ENCODE peak calls at places on chromosomes 5 and 9, in seven cellular contexts. Y, K, P, L, G, O and S are unnamed samples.

GRCh38 chr9:109906766-109907382 is 126.9 kb downstream of the PALM2AKAP2 start:
- DNase-seq in Y (no peak), O (no peak), G (no peak), P (no peak), L (no peak), K (no peak), S (no peak)

GRCh38 chr9:130166399-130166798 is 5.8 kb upstream of the NCS1 start:
- DNase-seq in K (no peak), Y (no peak), O (no peak), G (no peak), L (no peak), P (no peak), S (no peak)

GRCh38 chr5:13510616-13511015 is 433.9 kb downstream of the DNAH5 start:
- DNase-seq in Y (no peak), G (no peak), P (peak), K (no peak), L (no peak), O (no peak), S (no peak)

GRCh38 chr5:169216864-169217263 is 84.1 kb downstream of the SLIT3 start:
- DNase-seq in G (no peak), O (no peak), K (no peak), L (no peak), Y (no peak), P (no peak), S (no peak)

GRCh38 chr5:178279026-178279722 is 46.6 kb upstream of the PHYKPL start:
- DNase-seq in Y (no peak), L (no peak), P (no peak), O (no peak), K (no peak), G (no peak), S (no peak)

GRCh38 chr9:99762470-99762869 is 59.2 kb upstream of the NR4A3 start:
- DNase-seq in O (no peak), Y (no peak), G (no peak), K (no peak), P (no peak), L (no peak), S (no peak)

GRCh38 chr5:125559296-125559695 is 812.9 kb upstream of the ZNF608 start:
- DNase-seq in O (no peak), L (no peak), K (peak), P (peak), Y (no peak), G (no peak), S (no peak)

GRCh38 chr9:133264235-133264764 is 10.7 kb downstream of the ABO start:
- DNase-seq in G (no peak), O (no peak), K (no peak), Y (no peak), L (no peak), P (no peak), S (no peak)

GRCh38 chr5:97412959-97413358 is 229.9 kb upstream of the RIOK2 start:
- DNase-seq in P (no peak), L (no peak), O (no peak), K (no peak), Y (no peak), G (no peak), S (no peak)

GRCh38 chr5:123874600-123875201 is 362.7 kb downstream of the CSNK1G3 start:
- DNase-seq in K (peak), P (no peak), O (no peak), Y (no peak), L (no peak), G (no peak), S (no peak)

GRCh38 chr5:171288066-171288465 is 21.0 kb upstream of the TLX3 start:
- DNase-seq in P (no peak), G (no peak), L (no peak), Y (no peak), O (no peak), K (no peak), S (no peak)

GRCh38 chr9:131394464-131395026 is 659 bp downstream of the PRRC2B start:
- DNase-seq in K (no peak), G (peak), P (no peak), Y (peak), O (peak), L (peak), S (no peak)

GRCh38 chr5:154179846-154180710 is 10.5 kb upstream of the GALNT10 start:
- DNase-seq in P (peak), O (no peak), Y (peak), K (peak), G (no peak), L (no peak), S (no peak)

GRCh38 chr5:72955768-72956323 is at the start of gene FCHO2:
- DNase-seq in L (peak), K (peak), P (peak), G (peak), Y (peak), O (peak), S (peak)

GRCh38 chr5:149271717-149272558 is at the start of gene AFAP1L1:
- DNase-seq in K (no peak), P (peak), O (peak), Y (no peak), G (no peak), L (peak), S (peak)

GRCh38 chr9:118959366-118959765 is 409.9 kb downstream of the BRINP1 start:
- DNase-seq in P (no peak), O (no peak), K (no peak), G (no peak), Y (no peak), L (no peak), S (no peak)

GRCh38 chr9:118962426-118962825 is 406.8 kb downstream of the BRINP1 start:
- DNase-seq in K (no peak), Y (no peak), L (no peak), O (no peak), G (no peak), P (no peak), S (no peak)

GRCh38 chr9:118961857-118962256 is 407.4 kb downstream of the BRINP1 start:
- DNase-seq in K (no peak), P (peak), O (no peak), L (no peak), G (no peak), Y (no peak), S (no peak)

GRCh38 chr9:118954822-118955221 is 414.4 kb downstream of the BRINP1 start:
- DNase-seq in L (no peak), O (no peak), G (no peak), P (no peak), Y (no peak), K (no peak), S (no peak)

GRCh38 chr9:118957585-118957984 is 411.6 kb downstream of the BRINP1 start:
- DNase-seq in L (no peak), P (no peak), Y (no peak), K (no peak), G (no peak), O (no peak), S (no peak)
- H3K27ac ChIP-seq in L (no peak), P (no peak), Y (no peak), K (no peak), G (no peak), O (no peak), S (no peak)

GRCh38 chr9:134663753-134664415 is 22.3 kb downstream of the COL5A1 start:
- DNase-seq in Y (no peak), G (no peak), O (no peak), P (no peak), K (no peak), L (no peak), S (no peak)

GRCh38 chr9:134661791-134662142 is 20.2 kb downstream of the COL5A1 start:
- DNase-seq in Y (no peak), P (peak), K (peak), L (no peak), G (no peak), O (peak), S (no peak)

GRCh38 chr9:134661299-134661698 is 19.7 kb downstream of the COL5A1 start:
- DNase-seq in O (no peak), P (no peak), L (no peak), K (no peak), G (no peak), Y (no peak), S (no peak)

GRCh38 chr9:134663084-134663483 is 21.5 kb downstream of the COL5A1 start:
- DNase-seq in L (no peak), G (no peak), O (no peak), K (no peak), Y (no peak), P (no peak), S (no peak)

DNA sequence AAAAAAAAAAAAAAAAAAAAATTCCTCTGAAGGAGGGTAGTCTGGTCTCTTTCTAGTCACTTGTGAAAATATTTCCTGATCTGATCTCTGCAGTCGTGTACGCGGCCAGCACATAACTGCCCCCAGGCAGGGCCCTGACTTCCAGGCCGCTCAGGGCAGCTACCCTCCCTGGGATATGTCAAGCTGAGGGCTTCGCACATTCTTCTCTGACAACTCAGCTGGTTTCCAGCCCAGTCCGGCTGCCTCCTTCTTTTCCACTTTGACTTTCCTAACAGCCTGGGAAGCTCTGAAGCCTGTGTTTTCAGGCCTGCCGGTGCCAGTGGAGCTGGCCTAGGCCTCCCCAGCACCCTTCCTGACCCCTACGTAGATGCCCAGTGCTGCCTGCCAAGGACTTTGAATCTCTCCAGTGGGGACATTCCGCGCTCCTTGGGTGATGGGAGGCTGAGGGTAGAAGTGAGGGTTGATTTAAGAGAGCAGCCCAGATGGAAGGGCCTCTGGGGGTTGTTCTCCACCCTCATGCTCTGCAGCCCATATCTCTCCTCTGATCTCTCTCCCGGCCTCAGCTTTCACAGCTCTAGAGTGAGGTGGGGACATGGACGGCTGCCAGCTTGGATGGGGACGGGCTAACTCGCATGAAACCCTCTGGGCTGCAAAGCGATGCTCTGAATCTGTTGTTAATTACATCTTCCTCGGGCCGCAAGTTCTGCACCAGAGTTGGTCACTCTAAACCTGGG is 20.7 kb downstream of the COL5A1 start:
- DNase-seq in Y (no peak), L (no peak), P (peak), K (peak), O (peak), G (no peak), S (no peak)
- H3K27ac ChIP-seq in Y (no peak), L (peak), P (no peak), K (peak), O (peak), G (no peak), S (no peak)

GRCh38 chr9:91817493-91818225 is 132.4 kb downstream of the ROR2 start:
- DNase-seq in P (no peak), Y (no peak), G (no peak), K (peak), O (no peak), L (no peak), S (no peak)

GRCh38 chr9:91818226-91818587 is 131.8 kb downstream of the ROR2 start:
- DNase-seq in P (no peak), G (no peak), K (no peak), L (no peak), Y (no peak), O (no peak), S (no peak)

GRCh38 chr9:91820126-91820750 is 129.8 kb downstream of the ROR2 start:
- DNase-seq in P (no peak), L (no peak), O (no peak), Y (no peak), G (no peak), K (no peak), S (no peak)

GRCh38 chr9:91817106-91817492 is 132.9 kb downstream of the ROR2 start:
- DNase-seq in L (no peak), P (no peak), G (no peak), O (no peak), K (no peak), Y (no peak), S (no peak)

GRCh38 chr9:91818647-91819403 is 131.2 kb downstream of the ROR2 start:
- DNase-seq in G (no peak), L (no peak), Y (no peak), O (no peak), K (no peak), P (no peak), S (no peak)
- H3K27ac ChIP-seq in G (no peak), L (no peak), Y (no peak), O (no peak), K (no peak), P (no peak), S (no peak)

DNA sequence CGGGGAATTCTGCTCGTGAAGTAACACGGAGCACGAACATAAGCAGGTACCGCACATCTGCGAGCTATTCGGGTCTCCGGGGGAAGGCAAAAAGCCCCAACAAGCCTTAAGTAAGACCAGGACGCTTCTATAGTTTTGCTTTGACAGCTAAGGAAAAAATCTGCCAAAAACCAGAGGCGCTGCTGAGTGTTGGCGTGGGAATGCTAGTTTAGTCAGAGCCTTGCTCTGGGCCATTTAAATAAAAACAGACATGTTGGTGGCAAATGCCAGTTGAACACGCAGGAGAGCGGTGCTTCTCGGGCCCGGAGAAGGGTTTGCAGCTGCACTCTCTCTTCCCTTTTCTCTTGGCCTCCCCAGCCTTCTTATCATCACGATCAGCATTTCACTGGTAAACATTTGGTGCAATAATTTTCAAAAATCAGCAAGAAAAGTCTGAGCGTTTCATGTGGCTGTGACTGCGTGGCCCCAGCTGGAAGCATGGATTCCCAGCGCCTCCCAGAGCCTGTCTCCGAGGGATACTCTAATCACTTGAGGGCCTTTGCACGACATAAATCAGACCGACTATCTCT is 6.4 kb upstream of the NOTCH1 start:
- DNase-seq in G (no peak), L (no peak), Y (no peak), O (peak), P (peak), K (peak), S (no peak)
- H3K27ac ChIP-seq in G (peak), L (peak), Y (no peak), O (peak), P (peak), K (peak), S (no peak)

GRCh38 chr9:95089916-95090791 is 227.4 kb downstream of the FANCC start:
- DNase-seq in O (no peak), Y (no peak), G (no peak), P (no peak), L (no peak), K (no peak), S (no peak)

GRCh38 chr9:95092321-95093072 is 225.0 kb downstream of the FANCC start:
- DNase-seq in K (no peak), O (no peak), G (no peak), P (peak), Y (no peak), L (no peak), S (no peak)

GRCh38 chr9:95090871-95091573 is 226.5 kb downstream of the FANCC start:
- DNase-seq in L (no peak), G (no peak), K (no peak), Y (no peak), P (no peak), O (no peak), S (peak)

GRCh38 chr9:95091574-95091970 is 225.9 kb downstream of the FANCC start:
- DNase-seq in L (no peak), P (peak), G (no peak), K (no peak), O (no peak), Y (no peak), S (no peak)

DNA sequence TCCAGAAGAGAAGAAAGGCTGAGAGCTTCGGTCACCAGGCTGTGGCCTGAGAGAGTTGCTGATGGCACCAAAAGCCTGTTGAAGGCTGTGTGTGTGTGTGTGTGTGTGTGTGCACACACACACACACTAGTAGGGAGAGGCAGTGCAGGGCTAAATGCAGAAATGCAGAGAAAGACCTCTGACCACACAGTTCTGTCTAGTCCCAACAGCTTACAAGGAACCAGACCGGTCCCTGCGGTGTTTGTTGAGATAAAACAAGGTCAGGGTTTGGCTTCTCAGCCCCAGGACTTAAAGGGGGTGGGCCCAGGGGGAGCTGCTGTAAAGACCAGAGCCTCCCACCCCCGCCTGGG is 225.6 kb downstream of the FANCC start:
- DNase-seq in P (no peak), K (no peak), Y (no peak), L (no peak), G (no peak), O (no peak), S (no peak)
- H3K27ac ChIP-seq in P (peak), K (peak), Y (no peak), L (peak), G (no peak), O (peak), S (peak)

GRCh38 chr9:92952861-92953620 is 5.7 kb downstream of the FGD3 start:
- DNase-seq in L (no peak), O (no peak), P (no peak), Y (no peak), G (no peak), K (no peak), S (no peak)
- H3K27ac ChIP-seq in L (peak), O (no peak), P (peak), Y (peak), G (no peak), K (no peak), S (no peak)

GRCh38 chr5:147509710-147510651 is at the start of gene DPYSL3:
- DNase-seq in P (peak), O (peak), K (peak), L (peak), Y (no peak), G (no peak), S (peak)

GRCh38 chr5:147510885-147511284 is 1.0 kb upstream of the DPYSL3 start:
- DNase-seq in Y (no peak), O (no peak), P (no peak), L (no peak), K (no peak), G (no peak), S (no peak)

GRCh38 chr5:147507480-147508126 is 2.3 kb downstream of the DPYSL3 start:
- DNase-seq in Y (no peak), L (no peak), O (peak), K (no peak), G (no peak), P (peak), S (no peak)

GRCh38 chr5:147508711-147509040 is 1.2 kb downstream of the DPYSL3 start:
- DNase-seq in O (no peak), G (no peak), L (no peak), K (no peak), Y (no peak), P (peak), S (no peak)

DNA sequence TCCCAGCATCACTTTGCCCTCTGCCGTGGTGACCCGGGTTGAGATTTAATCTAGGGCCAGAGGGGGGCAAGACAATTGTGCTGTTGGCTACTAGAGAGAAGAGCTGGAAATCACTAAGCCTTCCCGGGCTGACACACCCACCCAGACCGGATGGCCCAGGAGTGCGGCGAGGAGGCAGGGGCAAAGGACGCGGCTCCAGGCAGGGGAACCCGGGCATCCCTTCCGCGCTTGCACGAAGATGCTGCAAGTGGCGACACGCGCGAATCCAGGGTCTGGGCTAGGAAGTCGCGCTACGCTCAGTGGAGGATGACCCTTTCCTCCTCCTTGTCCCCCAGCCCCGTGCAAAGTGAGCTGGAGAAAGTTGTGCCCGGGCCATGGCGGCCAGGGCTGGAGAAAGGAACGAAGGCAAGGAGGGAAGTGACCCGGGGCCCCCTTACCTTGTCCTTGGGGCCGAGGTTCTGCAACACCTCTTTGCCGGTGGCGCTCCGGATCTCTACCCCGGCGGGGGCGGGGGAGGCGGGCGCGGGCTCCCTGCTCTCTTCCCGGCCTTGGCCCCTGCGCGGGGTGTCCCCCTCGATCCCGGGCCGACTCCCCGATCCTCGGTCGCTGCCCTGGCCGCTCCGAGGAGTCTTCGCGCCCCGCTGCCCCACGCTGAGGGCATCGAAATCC is 693 bp downstream of the DPYSL3 start:
- DNase-seq in G (no peak), O (peak), Y (no peak), L (no peak), P (peak), K (no peak), S (no peak)
- H3K27ac ChIP-seq in G (no peak), O (peak), Y (no peak), L (peak), P (no peak), K (peak), S (peak)